ENCODE peak calls at places on chromosome 12, in ten cellular contexts. One of them, this sample, is unnamed.

GRCh38 chr12:127170271-127171180 is 1096.4 kb upstream of the TMEM132C start:
- DNase-seq in GM12878: no peak
- DNase-seq in fibroblast of lung: no peak
- DNase-seq in HepG2: no peak
- DNase-seq in SK-N-SH: no peak
- DNase-seq in IMR-90: peak
- DNase-seq in GM23248: peak
- DNase-seq in astrocyte: no peak
- DNase-seq in H9: no peak
- DNase-seq in neuronal stem cell: no peak
- DNase-seq in this sample: no peak

GRCh38 chr12:5480953-5481300 is 49.0 kb downstream of the NTF3 start:
- DNase-seq in GM23248: no peak
- DNase-seq in astrocyte: no peak
- DNase-seq in GM12878: no peak
- DNase-seq in HepG2: no peak
- DNase-seq in H9: peak
- DNase-seq in IMR-90: no peak
- DNase-seq in fibroblast of lung: no peak
- DNase-seq in neuronal stem cell: no peak
- DNase-seq in SK-N-SH: no peak
- DNase-seq in this sample: no peak

GRCh38 chr12:108730337-108731104 is 797 bp downstream of the CORO1C start:
- DNase-seq in HepG2: peak
- DNase-seq in GM12878: no peak
- DNase-seq in neuronal stem cell: peak
- DNase-seq in astrocyte: peak
- DNase-seq in fibroblast of lung: peak
- DNase-seq in SK-N-SH: peak
- DNase-seq in H9: peak
- DNase-seq in GM23248: peak
- DNase-seq in IMR-90: peak
- DNase-seq in this sample: no peak

GRCh38 chr12:116236148-116236731 is 41.3 kb downstream of the MED13L start:
- DNase-seq in IMR-90: peak
- DNase-seq in GM23248: peak
- DNase-seq in H9: no peak
- DNase-seq in GM12878: peak
- DNase-seq in SK-N-SH: peak
- DNase-seq in fibroblast of lung: peak
- DNase-seq in HepG2: peak
- DNase-seq in astrocyte: peak
- DNase-seq in neuronal stem cell: no peak
- DNase-seq in this sample: no peak

GRCh38 chr12:10140001-10140400 is 10.0 kb upstream of the CLEC7A start:
- DNase-seq in IMR-90: peak
- DNase-seq in astrocyte: peak
- DNase-seq in neuronal stem cell: peak
- DNase-seq in SK-N-SH: peak
- DNase-seq in H9: peak
- DNase-seq in HepG2: peak
- DNase-seq in fibroblast of lung: peak
- DNase-seq in GM12878: peak
- DNase-seq in GM23248: peak
- DNase-seq in this sample: no peak

GRCh38 chr12:108129017-108129812 is at the start of gene WSCD2:
- DNase-seq in H9: peak
- DNase-seq in SK-N-SH: peak
- DNase-seq in GM23248: peak
- DNase-seq in GM12878: no peak
- DNase-seq in fibroblast of lung: no peak
- DNase-seq in astrocyte: no peak
- DNase-seq in IMR-90: no peak
- DNase-seq in neuronal stem cell: peak
- DNase-seq in HepG2: peak
- DNase-seq in this sample: no peak

GRCh38 chr12:32125455-32126084 is 18.9 kb downstream of the BICD1 start:
- DNase-seq in astrocyte: peak
- DNase-seq in SK-N-SH: no peak
- DNase-seq in fibroblast of lung: no peak
- DNase-seq in GM23248: no peak
- DNase-seq in H9: no peak
- DNase-seq in HepG2: no peak
- DNase-seq in neuronal stem cell: no peak
- DNase-seq in GM12878: no peak
- DNase-seq in IMR-90: peak
- DNase-seq in this sample: no peak

GRCh38 chr12:24227550-24227949 is 278.1 kb upstream of the SOX5 start:
- DNase-seq in GM23248: no peak
- DNase-seq in IMR-90: peak
- DNase-seq in HepG2: no peak
- DNase-seq in SK-N-SH: no peak
- DNase-seq in fibroblast of lung: no peak
- DNase-seq in astrocyte: no peak
- DNase-seq in neuronal stem cell: no peak
- DNase-seq in GM12878: no peak
- DNase-seq in H9: no peak
- DNase-seq in this sample: no peak

GRCh38 chr12:6745751-6746525 is 7.0 kb downstream of the MLF2 start:
- DNase-seq in GM12878: no peak
- DNase-seq in fibroblast of lung: no peak
- DNase-seq in astrocyte: no peak
- DNase-seq in SK-N-SH: no peak
- DNase-seq in IMR-90: no peak
- DNase-seq in HepG2: no peak
- DNase-seq in H9: no peak
- DNase-seq in neuronal stem cell: no peak
- DNase-seq in GM23248: peak
- DNase-seq in this sample: no peak

GRCh38 chr12:93019911-93020224 is 90.8 kb upstream of the EEA1 start:
- DNase-seq in GM12878: no peak
- DNase-seq in fibroblast of lung: no peak
- DNase-seq in SK-N-SH: no peak
- DNase-seq in HepG2: no peak
- DNase-seq in GM23248: no peak
- DNase-seq in astrocyte: no peak
- DNase-seq in IMR-90: no peak
- DNase-seq in neuronal stem cell: no peak
- DNase-seq in H9: no peak
- DNase-seq in this sample: no peak

GRCh38 chr12:40208707-40209106 is 16.1 kb upstream of the LRRK2 start:
- DNase-seq in GM12878: no peak
- DNase-seq in fibroblast of lung: no peak
- DNase-seq in IMR-90: no peak
- DNase-seq in SK-N-SH: no peak
- DNase-seq in HepG2: no peak
- DNase-seq in astrocyte: no peak
- DNase-seq in neuronal stem cell: no peak
- DNase-seq in GM23248: no peak
- DNase-seq in H9: no peak
- DNase-seq in this sample: no peak
- H2AFZ ChIP-seq in GM12878: no peak
- H2AFZ ChIP-seq in fibroblast of lung: no peak
- H2AFZ ChIP-seq in IMR-90: no peak
- H2AFZ ChIP-seq in SK-N-SH: no peak
- H2AFZ ChIP-seq in HepG2: no peak
- H2AFZ ChIP-seq in astrocyte: no peak
- H2AFZ ChIP-seq in neuronal stem cell: no peak
- H2AFZ ChIP-seq in GM23248: peak
- H2AFZ ChIP-seq in H9: no peak
- H2AFZ ChIP-seq in this sample: no peak

GRCh38 chr12:96255077-96255476 is 60.9 kb downstream of the ELK3 start:
- DNase-seq in IMR-90: peak
- DNase-seq in astrocyte: peak
- DNase-seq in H9: no peak
- DNase-seq in SK-N-SH: no peak
- DNase-seq in HepG2: no peak
- DNase-seq in neuronal stem cell: no peak
- DNase-seq in fibroblast of lung: peak
- DNase-seq in GM23248: peak
- DNase-seq in GM12878: no peak
- DNase-seq in this sample: no peak
- H3K9ac ChIP-seq in IMR-90: no peak
- H3K9ac ChIP-seq in astrocyte: peak
- H3K9ac ChIP-seq in H9: no peak
- H3K9ac ChIP-seq in SK-N-SH: no peak
- H3K9ac ChIP-seq in HepG2: peak
- H3K9ac ChIP-seq in neuronal stem cell: no peak
- H3K9ac ChIP-seq in fibroblast of lung: peak
- H3K9ac ChIP-seq in GM23248: peak
- H3K9ac ChIP-seq in GM12878: no peak
- H3K9ac ChIP-seq in this sample: no peak

DNA sequence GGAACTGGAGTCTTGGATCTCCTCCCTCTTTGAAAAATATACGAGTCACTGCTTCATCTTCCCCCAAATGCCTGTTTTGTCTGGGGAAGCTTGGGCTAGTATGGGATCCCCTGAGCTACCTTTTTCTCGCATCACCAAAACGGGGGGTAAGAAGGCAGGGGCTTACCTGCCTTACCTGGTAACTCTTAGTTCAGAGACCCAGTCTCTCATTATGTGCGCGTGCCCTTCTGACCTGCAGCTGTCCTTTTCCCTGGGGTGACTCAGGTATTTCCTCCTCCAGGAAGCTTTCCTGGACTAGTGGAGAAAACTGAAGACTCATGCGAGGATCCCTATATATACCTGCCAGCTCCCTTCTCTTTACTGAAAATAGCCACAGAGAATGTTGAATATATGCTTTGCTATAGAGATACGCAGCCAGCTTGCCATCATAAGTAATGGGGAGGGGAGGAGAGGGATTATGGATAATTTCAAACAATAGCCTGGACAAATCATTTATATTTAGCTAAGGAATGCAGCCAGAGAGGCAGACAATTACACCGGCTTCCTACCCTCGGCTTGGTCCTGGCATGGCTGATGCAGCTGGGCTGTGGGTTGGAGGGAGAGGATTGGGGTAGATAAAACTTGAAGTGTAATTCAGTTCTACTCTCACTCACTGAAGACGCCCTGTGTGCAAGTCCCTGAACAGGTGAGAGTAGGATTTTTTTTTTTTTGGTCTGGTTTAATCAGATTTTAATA is 1.1 kb downstream of the TSPAN9 start:
- DNase-seq in GM23248: no peak
- DNase-seq in H9: peak
- DNase-seq in neuronal stem cell: no peak
- DNase-seq in SK-N-SH: no peak
- DNase-seq in astrocyte: no peak
- DNase-seq in IMR-90: no peak
- DNase-seq in fibroblast of lung: no peak
- DNase-seq in GM12878: no peak
- DNase-seq in HepG2: no peak
- DNase-seq in this sample: no peak
- H2AFZ ChIP-seq in GM23248: peak
- H2AFZ ChIP-seq in H9: no peak
- H2AFZ ChIP-seq in neuronal stem cell: peak
- H2AFZ ChIP-seq in SK-N-SH: peak
- H2AFZ ChIP-seq in astrocyte: peak
- H2AFZ ChIP-seq in IMR-90: peak
- H2AFZ ChIP-seq in fibroblast of lung: no peak
- H2AFZ ChIP-seq in GM12878: no peak
- H2AFZ ChIP-seq in HepG2: no peak
- H2AFZ ChIP-seq in this sample: no peak

GRCh38 chr12:75872762-75873161 is 158.8 kb downstream of the PHLDA1 start:
- DNase-seq in GM23248: no peak
- DNase-seq in fibroblast of lung: no peak
- DNase-seq in GM12878: no peak
- DNase-seq in IMR-90: no peak
- DNase-seq in astrocyte: no peak
- DNase-seq in HepG2: peak
- DNase-seq in H9: no peak
- DNase-seq in SK-N-SH: no peak
- DNase-seq in neuronal stem cell: no peak
- DNase-seq in this sample: no peak

GRCh38 chr12:75877588-75878381 is 153.8 kb downstream of the PHLDA1 start:
- DNase-seq in astrocyte: no peak
- DNase-seq in GM12878: no peak
- DNase-seq in fibroblast of lung: peak
- DNase-seq in neuronal stem cell: no peak
- DNase-seq in H9: no peak
- DNase-seq in HepG2: no peak
- DNase-seq in GM23248: peak
- DNase-seq in SK-N-SH: no peak
- DNase-seq in IMR-90: peak
- DNase-seq in this sample: no peak

GRCh38 chr12:75878382-75878720 is 153.2 kb downstream of the PHLDA1 start:
- DNase-seq in fibroblast of lung: peak
- DNase-seq in GM23248: no peak
- DNase-seq in HepG2: no peak
- DNase-seq in SK-N-SH: no peak
- DNase-seq in GM12878: no peak
- DNase-seq in astrocyte: no peak
- DNase-seq in H9: no peak
- DNase-seq in neuronal stem cell: no peak
- DNase-seq in IMR-90: peak
- DNase-seq in this sample: peak

GRCh38 chr12:75874456-75874855 is 157.1 kb downstream of the PHLDA1 start:
- DNase-seq in SK-N-SH: no peak
- DNase-seq in GM23248: no peak
- DNase-seq in neuronal stem cell: no peak
- DNase-seq in H9: no peak
- DNase-seq in astrocyte: no peak
- DNase-seq in IMR-90: no peak
- DNase-seq in fibroblast of lung: no peak
- DNase-seq in GM12878: no peak
- DNase-seq in HepG2: no peak
- DNase-seq in this sample: no peak

GRCh38 chr12:75876843-75877587 is 154.6 kb downstream of the PHLDA1 start:
- DNase-seq in SK-N-SH: no peak
- DNase-seq in neuronal stem cell: no peak
- DNase-seq in GM23248: no peak
- DNase-seq in fibroblast of lung: no peak
- DNase-seq in GM12878: no peak
- DNase-seq in HepG2: no peak
- DNase-seq in astrocyte: no peak
- DNase-seq in H9: no peak
- DNase-seq in IMR-90: no peak
- DNase-seq in this sample: no peak
- H3K9ac ChIP-seq in SK-N-SH: no peak
- H3K9ac ChIP-seq in neuronal stem cell: no peak
- H3K9ac ChIP-seq in GM23248: no peak
- H3K9ac ChIP-seq in fibroblast of lung: no peak
- H3K9ac ChIP-seq in GM12878: no peak
- H3K9ac ChIP-seq in HepG2: peak
- H3K9ac ChIP-seq in astrocyte: no peak
- H3K9ac ChIP-seq in H9: no peak
- H3K9ac ChIP-seq in IMR-90: peak
- H3K9ac ChIP-seq in this sample: peak

GRCh38 chr12:90173499-90174197 is 465.0 kb upstream of the ATP2B1 start:
- DNase-seq in H9: no peak
- DNase-seq in astrocyte: no peak
- DNase-seq in HepG2: no peak
- DNase-seq in GM23248: no peak
- DNase-seq in IMR-90: no peak
- DNase-seq in fibroblast of lung: no peak
- DNase-seq in SK-N-SH: no peak
- DNase-seq in neuronal stem cell: no peak
- DNase-seq in GM12878: no peak
- DNase-seq in this sample: no peak
- H2AFZ ChIP-seq in H9: no peak
- H2AFZ ChIP-seq in astrocyte: no peak
- H2AFZ ChIP-seq in HepG2: no peak
- H2AFZ ChIP-seq in GM23248: no peak
- H2AFZ ChIP-seq in IMR-90: no peak
- H2AFZ ChIP-seq in fibroblast of lung: no peak
- H2AFZ ChIP-seq in SK-N-SH: no peak
- H2AFZ ChIP-seq in neuronal stem cell: peak
- H2AFZ ChIP-seq in GM12878: no peak
- H2AFZ ChIP-seq in this sample: no peak

This sample was measured in keratinocyte.